ENCODE peak calls at places on chromosomes 6 and 20, in eight cellular contexts. B is A549, V is fibroblast of mammary gland, D is epithelial cell of esophagus, A is fibroblast of lung, O is hepatocyte, J is tibial nerve, C is fibroblast of the aortic adventitia. Q is an unnamed sample.

GRCh38 chr20:38550274-38550673 is 30.7 kb upstream of the ADIG start:
- DNase-seq in D (no peak), O (no peak), B (peak), A (no peak), C (no peak), V (no peak), J (no peak), Q (no peak)

GRCh38 chr6:119463081-119463626 is 113.6 kb upstream of the MAN1A1 start:
- DNase-seq in B (no peak), O (no peak), V (no peak), A (no peak), D (no peak), J (no peak), C (no peak), Q (no peak)

GRCh38 chr20:17648306-17648646 is 33.8 kb downstream of the RRBP1 start:
- DNase-seq in O (no peak), V (peak), C (no peak), J (no peak), D (no peak), B (no peak), A (no peak), Q (no peak)

GRCh38 chr6:38273325-38273724 is 366.4 kb downstream of the BTBD9 start:
- DNase-seq in O (no peak), J (no peak), D (no peak), B (no peak), A (no peak), C (peak), V (no peak), Q (no peak)

GRCh38 chr6:22087960-22088716 is 208.7 kb downstream of the PRL start:
- DNase-seq in J (no peak), V (no peak), O (no peak), C (no peak), D (no peak), B (no peak), A (no peak), Q (no peak)

GRCh38 chr6:89986650-89987074 is 92.4 kb downstream of the GJA10 start:
- DNase-seq in A (peak), J (no peak), B (no peak), C (no peak), D (peak), O (no peak), V (peak), Q (no peak)

GRCh38 chr6:129498950-129499870 is 210.8 kb downstream of the ARHGAP18 start:
- DNase-seq in B (peak), A (peak), D (peak), J (peak), V (peak), O (peak), C (peak), Q (no peak)

GRCh38 chr20:35968930-35969329 is 540 bp downstream of the CNBD2 start:
- DNase-seq in D (peak), C (no peak), O (no peak), A (no peak), V (no peak), J (no peak), B (no peak), Q (no peak)

GRCh38 chr6:38679668-38680067 is 23.3 kb downstream of the GLO1 start:
- DNase-seq in V (no peak), A (no peak), C (no peak), J (no peak), O (no peak), B (no peak), D (no peak), Q (no peak)

GRCh38 chr6:5053864-5054426 is 31.2 kb upstream of the PPP1R3G start:
- DNase-seq in A (no peak), O (no peak), D (no peak), B (no peak), V (peak), C (peak), J (no peak), Q (no peak)

GRCh38 chr20:59661141-59661540 is 56.8 kb downstream of the PHACTR3 start:
- DNase-seq in V (no peak), O (no peak), A (no peak), C (no peak), B (no peak), D (no peak), J (no peak), Q (peak)

GRCh38 chr6:110708295-110708965 is 106.8 kb downstream of the CDK19 start:
- DNase-seq in B (no peak), O (no peak), D (no peak), J (no peak), A (peak), V (peak), C (peak), Q (no peak)

GRCh38 chr6:105781248-105781647 is 304.9 kb upstream of the PRDM1 start:
- DNase-seq in J (no peak), C (no peak), V (no peak), D (peak), B (no peak), O (peak), A (no peak), Q (no peak)

GRCh38 chr6:128507337-128508310 is 12.8 kb downstream of the PTPRK start:
- DNase-seq in C (peak), V (peak), B (no peak), A (peak), D (peak), O (peak), J (no peak), Q (no peak)

GRCh38 chr6:158042245-158042798 is 60.7 kb downstream of the SYNJ2 start:
- DNase-seq in B (no peak), D (peak), O (peak), A (peak), C (peak), V (peak), J (no peak), Q (peak)

GRCh38 chr6:151869345-151869744 is 61.9 kb downstream of the ESR1 start:
- DNase-seq in D (no peak), B (no peak), A (no peak), O (no peak), C (peak), V (peak), J (peak), Q (no peak)

GRCh38 chr6:113802779-113803178 is 54.4 kb upstream of the MARCKS start:
- DNase-seq in D (no peak), C (no peak), V (no peak), B (no peak), J (no peak), A (no peak), O (no peak), Q (no peak)

GRCh38 chr20:30511322-30512030 is 746.0 kb upstream of the DEFB115 start:
- DNase-seq in A (no peak), C (no peak), B (no peak), J (no peak), V (no peak), O (no peak), D (no peak), Q (no peak)

GRCh38 chr6:27133281-27134227 is 113.9 kb upstream of the PRSS16 start:
- DNase-seq in D (peak), A (peak), J (peak), C (peak), O (peak), B (no peak), V (peak), Q (peak)

GRCh38 chr20:58073945-58074920 is 154.2 kb downstream of the ANKRD60 start:
- DNase-seq in C (peak), J (peak), O (no peak), B (no peak), V (peak), A (peak), D (no peak), Q (no peak)

GRCh38 chr6:148358196-148358785 is 15.7 kb downstream of the SASH1 start:
- DNase-seq in B (no peak), O (no peak), V (peak), D (peak), J (peak), C (peak), A (peak), Q (no peak)

GRCh38 chr6:25259756-25260155 is 19.4 kb upstream of the CARMIL1 start:
- DNase-seq in J (no peak), V (no peak), B (no peak), C (no peak), A (no peak), D (no peak), O (no peak), Q (no peak)

GRCh38 chr6:87702589-87702945 is 534 bp upstream of the AKIRIN2 start:
- DNase-seq in A (no peak), J (no peak), V (peak), O (peak), C (no peak), D (peak), B (no peak), Q (no peak)

GRCh38 chr6:151388997-151389639 is 2.2 kb downstream of the ZBTB2 start:
- DNase-seq in V (no peak), B (no peak), D (no peak), J (no peak), C (no peak), A (no peak), O (peak), Q (no peak)

GRCh38 chr6:73515204-73516101 is 5.4 kb downstream of the EEF1A1 start:
- DNase-seq in A (peak), D (peak), O (peak), J (peak), B (no peak), V (peak), C (peak), Q (peak)

DNA sequence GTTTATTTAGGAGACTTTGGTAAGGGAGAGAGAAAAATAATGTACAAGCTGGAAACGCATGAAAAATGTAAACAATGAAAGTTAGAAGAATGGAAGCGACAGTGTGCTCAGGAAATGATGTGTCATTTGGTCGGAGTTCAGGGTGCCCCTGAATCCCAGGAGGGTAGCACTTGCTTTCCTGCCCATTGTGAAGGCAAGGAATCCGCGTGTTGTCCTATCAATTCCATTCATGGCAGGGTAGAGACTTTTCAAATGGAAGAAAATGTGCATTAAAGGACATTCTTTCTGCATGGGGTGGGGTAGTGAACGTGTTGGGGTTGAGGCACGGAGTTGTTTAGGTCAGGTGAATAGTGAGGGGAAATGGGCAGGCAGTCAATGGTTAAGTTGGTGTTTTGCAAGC is 33.7 kb downstream of the GCNT2 start:
- DNase-seq in C (no peak), A (no peak), D (no peak), J (no peak), B (no peak), O (no peak), V (no peak), Q (no peak)
- H3K4me3 ChIP-seq in C (no peak), A (no peak), D (no peak), J (no peak), B (no peak), O (no peak), V (no peak), Q (no peak)

DNA sequence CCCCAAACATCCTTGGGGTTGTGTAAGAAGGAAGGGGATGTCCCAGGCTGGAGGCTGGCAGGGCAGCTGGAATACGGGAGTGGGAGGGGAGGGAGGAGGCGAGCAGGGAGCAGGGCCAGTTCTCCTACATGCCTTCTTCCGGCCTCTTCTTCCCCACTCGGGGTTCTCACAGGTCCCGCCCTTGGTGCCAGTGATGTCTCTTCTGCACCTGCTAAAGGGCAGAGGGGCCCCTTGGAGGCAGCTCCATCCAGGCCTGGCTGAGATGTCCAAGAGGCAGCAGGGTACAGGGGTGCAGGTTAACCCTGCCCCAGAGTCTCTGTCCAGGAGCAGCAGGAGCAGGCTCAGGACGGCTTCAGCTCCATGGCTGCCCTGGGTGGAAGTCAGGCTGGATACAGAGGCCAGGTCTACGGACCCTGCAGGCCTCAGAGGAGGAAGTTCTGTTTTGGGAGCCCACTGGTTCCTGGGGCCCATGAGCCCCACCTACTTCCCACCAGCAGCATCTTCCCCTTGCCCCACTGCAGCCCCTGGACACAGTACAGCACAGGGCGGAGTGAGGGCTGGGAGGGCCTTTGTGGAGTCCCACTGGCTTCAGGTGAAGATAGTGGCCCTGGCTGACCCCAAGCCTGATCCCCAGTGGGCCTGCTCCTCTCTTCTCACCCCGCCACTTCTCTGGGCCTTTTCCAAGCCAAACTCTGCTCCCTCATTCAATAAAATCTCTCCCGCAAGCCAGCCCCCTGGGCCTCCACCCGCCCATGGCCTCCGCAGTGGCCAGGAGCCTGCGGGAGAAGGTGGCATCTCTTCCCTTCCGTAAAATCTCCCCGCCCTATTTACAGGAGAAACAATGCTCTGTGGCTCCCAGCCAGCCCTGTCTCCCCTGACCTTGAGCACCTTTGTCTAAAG is 60.4 kb downstream of the YTHDF1 start:
- DNase-seq in D (no peak), A (no peak), O (no peak), B (no peak), V (no peak), J (no peak), C (no peak), Q (no peak)
- TF ChIP-seq CTCF in D (no peak), A (no peak), O (no peak), B (no peak), V (no peak), J (no peak), C (no peak), Q (no peak)

GRCh38 chr6:75279418-75279817 is 5.2 kb downstream of the TMEM30A start:
- DNase-seq in O (no peak), J (no peak), A (no peak), B (no peak), C (peak), V (no peak), D (no peak), Q (no peak)

GRCh38 chr6:75280131-75280855 is 4.3 kb downstream of the TMEM30A start:
- DNase-seq in J (no peak), O (no peak), V (peak), A (peak), C (peak), D (no peak), B (no peak), Q (no peak)

GRCh38 chr6:75283907-75284284 is 696 bp downstream of the TMEM30A start:
- DNase-seq in C (no peak), D (no peak), B (no peak), J (no peak), A (no peak), V (no peak), O (no peak), Q (no peak)

GRCh38 chr6:75282706-75283105 is 1.9 kb downstream of the TMEM30A start:
- DNase-seq in C (no peak), V (no peak), B (no peak), A (no peak), J (no peak), D (peak), O (no peak), Q (no peak)

DNA sequence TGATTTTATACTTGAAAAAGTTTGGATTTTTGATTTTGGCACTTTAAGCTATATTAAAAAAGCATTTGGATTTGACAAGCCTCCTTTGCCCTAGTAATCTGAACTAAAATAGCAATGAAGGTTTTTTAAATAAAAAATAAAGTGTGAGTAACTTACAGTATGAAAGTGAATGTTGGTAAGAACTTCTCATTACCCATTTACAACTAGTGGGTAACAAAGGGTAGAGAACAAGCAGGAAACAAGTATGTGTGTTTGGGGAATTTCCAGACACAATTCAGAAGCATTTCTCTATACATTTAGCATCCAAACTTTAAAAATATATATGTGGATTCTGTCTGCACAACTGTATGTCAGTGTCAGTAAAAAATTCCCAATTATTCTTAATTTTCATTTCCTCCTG is 2.9 kb downstream of the TMEM30A start:
- DNase-seq in V (no peak), C (no peak), O (no peak), D (no peak), B (no peak), J (no peak), A (no peak), Q (no peak)
- H3K4me3 ChIP-seq in V (peak), C (peak), O (peak), D (peak), B (peak), J (no peak), A (peak), Q (no peak)

GRCh38 chr20:40811660-40812414 is 122.8 kb upstream of the MAFB start:
- DNase-seq in J (no peak), V (no peak), O (no peak), B (no peak), A (no peak), C (no peak), D (no peak), Q (no peak)
- TF ChIP-seq CTCF in J (no peak), V (no peak), O (no peak), B (no peak), A (peak), C (no peak), D (no peak), Q (no peak)

GRCh38 chr6:33907227-33907626 is 103.4 kb upstream of the MLN start:
- DNase-seq in J (no peak), B (no peak), A (no peak), V (no peak), O (no peak), C (no peak), D (no peak), Q (no peak)

GRCh38 chr6:33904050-33904827 is 100.4 kb upstream of the MLN start:
- DNase-seq in B (no peak), J (no peak), D (no peak), V (no peak), O (no peak), C (no peak), A (no peak), Q (no peak)

GRCh38 chr6:33903579-33903978 is 99.8 kb upstream of the MLN start:
- DNase-seq in V (no peak), C (no peak), A (no peak), O (no peak), D (no peak), J (no peak), B (no peak), Q (no peak)

GRCh38 chr6:33906413-33906812 is 102.6 kb upstream of the MLN start:
- DNase-seq in A (no peak), V (no peak), B (no peak), O (no peak), J (no peak), C (no peak), D (peak), Q (no peak)

DNA sequence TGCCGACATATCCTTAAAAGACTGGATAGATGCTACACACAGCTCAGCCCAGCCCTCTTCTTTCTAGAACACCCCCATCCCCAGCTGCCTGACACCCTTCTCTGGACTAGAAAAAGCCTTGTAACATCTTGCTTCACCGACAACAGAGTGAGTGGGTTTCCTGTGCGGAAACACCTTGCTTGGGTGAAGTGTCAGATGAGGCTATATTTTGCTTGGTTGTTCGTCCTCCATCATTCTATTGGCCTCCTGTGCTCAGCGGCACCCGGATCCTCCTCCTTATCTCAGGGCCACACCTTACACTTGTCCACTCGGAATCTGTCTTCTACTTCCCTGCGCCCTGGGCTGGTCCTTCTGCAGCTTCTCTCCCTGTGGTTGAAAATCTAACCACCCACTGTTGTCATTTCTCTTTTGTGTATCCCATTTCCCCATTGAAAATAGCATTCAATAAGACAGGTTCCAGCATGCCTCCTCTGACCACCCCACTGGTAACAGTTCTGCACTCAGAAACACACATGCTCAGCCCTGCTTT is 101.3 kb upstream of the MLN start:
- DNase-seq in O (no peak), B (no peak), D (no peak), J (no peak), A (no peak), V (no peak), C (no peak), Q (no peak)
- H3K4me3 ChIP-seq in O (no peak), B (no peak), D (no peak), J (no peak), A (no peak), V (no peak), C (no peak), Q (no peak)

GRCh38 chr20:20410678-20411077 is 42.8 kb downstream of the INSM1 start:
- DNase-seq in D (peak), A (no peak), J (no peak), V (no peak), B (no peak), C (peak), O (peak), Q (peak)

GRCh38 chr20:20406306-20406705 is 38.4 kb downstream of the INSM1 start:
- DNase-seq in A (no peak), J (no peak), B (no peak), D (no peak), C (no peak), O (no peak), V (peak), Q (no peak)

GRCh38 chr20:20409326-20409725 is 41.4 kb downstream of the INSM1 start:
- DNase-seq in C (no peak), J (no peak), D (no peak), O (no peak), A (no peak), V (no peak), B (no peak), Q (no peak)

GRCh38 chr20:20405619-20406018 is 37.7 kb downstream of the INSM1 start:
- DNase-seq in A (no peak), O (no peak), D (no peak), B (no peak), J (no peak), V (no peak), C (no peak), Q (no peak)

GRCh38 chr20:20407891-20408805 is 40.2 kb downstream of the INSM1 start:
- DNase-seq in O (no peak), J (no peak), V (peak), C (no peak), A (peak), D (no peak), B (peak), Q (no peak)
- TF ChIP-seq CTCF in O (peak), J (no peak), V (peak), C (no peak), A (peak), D (peak), B (peak), Q (no peak)

GRCh38 chr6:122788208-122788607 is 850 bp upstream of the SMPDL3A start:
- DNase-seq in A (no peak), D (peak), J (no peak), O (no peak), B (no peak), V (no peak), C (no peak), Q (no peak)

GRCh38 chr6:122790740-122791679 is 2.0 kb downstream of the SMPDL3A start:
- DNase-seq in C (no peak), A (peak), O (peak), D (no peak), B (no peak), J (peak), V (peak), Q (no peak)

GRCh38 chr6:122788663-122789062 is 395 bp upstream of the SMPDL3A start:
- DNase-seq in O (no peak), C (no peak), J (no peak), B (no peak), A (no peak), D (no peak), V (no peak), Q (no peak)

GRCh38 chr6:122789078-122789861 is at the start of gene SMPDL3A:
- DNase-seq in D (peak), C (peak), J (peak), A (peak), B (peak), O (peak), V (peak), Q (peak)

GRCh38 chr6:122789862-122790739 is 1.0 kb downstream of the SMPDL3A start:
- DNase-seq in J (peak), B (peak), V (peak), D (peak), C (peak), A (peak), O (peak), Q (no peak)
- H3K4me3 ChIP-seq in J (peak), B (peak), V (peak), D (peak), C (peak), A (peak), O (peak), Q (peak)